ENCODE peak calls at places on chromosomes 11 and 22, in eight cellular contexts. U is small intestine; G is stimulated activated CD4-positive, alpha-beta T cell treated with anti-CD3 and anti-CD28 coated beads, Interleukin-1b, Interleukin-23, amount 100 ng/mL, for 4 hours; N is D341Med; C is H7; I is AG04450; K is AG10803; P is activated CD8-positive, alpha-beta T cell treated with anti-CD3 and anti-CD28 coated beads, Interleukin-2, amount 10 ng/mL, durations not matched to agents 7 days and 5 days. D is an unnamed sample.

GRCh38 chr11:94134651-94135512 is 6.2 kb downstream of the PANX1 start:
- DNase-seq in P (no peak), N (peak; percentile 39), K (peak; percentile 91), C (no peak), G (peak; percentile 17), I (peak; percentile 80), U (peak; percentile 44), D (peak; percentile 32)

GRCh38 chr11:70805243-70805642 is 406.9 kb downstream of the CTTN start:
- DNase-seq in I (no peak), C (no peak), G (no peak), P (no peak), N (no peak), K (no peak), U (no peak), D (no peak)

GRCh38 chr11:28176231-28176853 is 68.2 kb downstream of the METTL15 start:
- DNase-seq in P (no peak), U (no peak), K (no peak), I (no peak), N (no peak), G (no peak), C (no peak), D (no peak)

GRCh38 chr11:110160016-110160415 is 66.8 kb downstream of the ZC3H12C start:
- DNase-seq in U (no peak), G (no peak), K (no peak), I (no peak), P (no peak), N (no peak), C (no peak), D (no peak)

GRCh38 chr22:42947211-42947990 is 67.5 kb downstream of the PACSIN2 start:
- DNase-seq in U (no peak), N (peak; percentile 64), K (no peak), G (no peak), C (no peak), I (no peak), P (no peak), D (no peak)

GRCh38 chr22:29308791-29309262 is 2.4 kb downstream of the GAS2L1 start:
- DNase-seq in P (peak; percentile 80), U (no peak), G (no peak), K (peak; percentile 75), N (no peak), C (no peak), I (no peak), D (no peak)

GRCh38 chr11:72292106-72292790 is 48.3 kb upstream of the PHOX2A start:
- DNase-seq in P (no peak), K (no peak), N (no peak), U (no peak), C (peak; percentile 10), I (no peak), G (no peak), D (no peak)

GRCh38 chr11:43359432-43359818 is 705 bp downstream of the TTC17 start:
- DNase-seq in C (no peak), N (no peak), U (peak; percentile 50), G (no peak), K (peak; percentile 26), I (no peak), P (peak; percentile 56), D (peak; percentile 65)

GRCh38 chr11:9753031-9753430 is 89.2 kb downstream of the SWAP70 start:
- DNase-seq in N (no peak), G (no peak), U (no peak), K (peak; percentile 74), P (no peak), I (no peak), C (no peak), D (no peak)

GRCh38 chr11:23991140-23991539 is 505.7 kb upstream of the LUZP2 start:
- DNase-seq in P (no peak), G (no peak), I (peak; percentile 73), K (peak; percentile 89), C (no peak), N (no peak), U (no peak), D (peak; percentile 0)

GRCh38 chr11:1515082-1516060 is 28.8 kb upstream of the MOB2 start:
- DNase-seq in K (peak; percentile 43), P (peak; percentile 71), N (peak; percentile 95), I (peak; percentile 13), U (peak; percentile 47), C (peak; percentile 98), G (peak; percentile 72), D (peak; percentile 73)

GRCh38 chr11:92457250-92457649 is 232.6 kb downstream of the FAT3 start:
- DNase-seq in P (no peak), C (no peak), G (no peak), U (no peak), N (no peak), K (peak; percentile 2), I (no peak), D (no peak)

GRCh38 chr22:38477515-38477914 is 9.6 kb downstream of the KDELR3 start:
- DNase-seq in G (no peak), P (no peak), I (no peak), K (no peak), C (no peak), N (no peak), U (no peak), D (no peak)

GRCh38 chr22:29626497-29627195 is 23.2 kb downstream of the NF2 start:
- DNase-seq in C (no peak), K (peak; percentile 96), G (no peak), I (peak; percentile 71), P (no peak), N (no peak), U (no peak), D (no peak)

GRCh38 chr11:117071344-117071787 is 26.9 kb downstream of the SIK3 start:
- DNase-seq in U (peak; percentile 55), C (no peak), K (peak; percentile 25), P (no peak), N (no peak), G (no peak), I (no peak), D (peak; percentile 83)

GRCh38 chr11:71139516-71140205 is 112.7 kb downstream of the SHANK2 start:
- DNase-seq in N (no peak), G (no peak), C (peak; percentile 49), K (no peak), I (no peak), P (no peak), U (peak; percentile 8), D (peak; percentile 21)

GRCh38 chr11:72229925-72230763 is 5.6 kb downstream of the INPPL1 start:
- DNase-seq in C (peak; percentile 25), K (no peak), P (no peak), U (no peak), I (no peak), N (peak; percentile 13), G (no peak), D (no peak)

GRCh38 chr11:11347583-11347982 is 5.5 kb downstream of the CSNK2A3 start:
- DNase-seq in I (no peak), N (no peak), C (no peak), G (no peak), K (no peak), U (no peak), P (no peak), D (no peak)

GRCh38 chr11:69826773-69827172 is 7.6 kb upstream of the FGF3 start:
- DNase-seq in P (no peak), N (no peak), K (no peak), C (peak; percentile 22), I (no peak), G (no peak), U (no peak), D (no peak)

GRCh38 chr11:102225689-102226562 is 91.4 kb upstream of the BIRC3 start:
- DNase-seq in I (peak; percentile 74), P (no peak), N (no peak), C (no peak), U (no peak), G (no peak), K (peak; percentile 91), D (no peak)